ENCODE peak calls at places on chromosomes 5 and 9, in four cellular contexts. One of them, this sample, is unnamed.
A peak's percentile ranks its signal among the peaks of the same experiment; 100 is the strongest.

GRCh38 chr5:41575110-41575779 is 64.8 kb upstream of the PLCXD3 start:
- DNase-seq in HS-27A: no peak
- DNase-seq in iPS-NIHi11: peak; percentile 27
- DNase-seq in cardiac fibroblast: no peak
- DNase-seq in this sample: no peak

GRCh38 chr5:35240892-35241291 is 10.6 kb upstream of the PRLR start:
- DNase-seq in iPS-NIHi11: no peak
- DNase-seq in cardiac fibroblast: no peak
- DNase-seq in HS-27A: no peak
- DNase-seq in this sample: no peak

GRCh38 chr9:28093141-28093540 is 519.9 kb upstream of the C9orf72 start:
- DNase-seq in HS-27A: no peak
- DNase-seq in iPS-NIHi11: no peak
- DNase-seq in cardiac fibroblast: no peak
- DNase-seq in this sample: no peak

GRCh38 chr9:37902804-37903580 is 935 bp downstream of the SLC25A51 start:
- DNase-seq in HS-27A: no peak
- DNase-seq in iPS-NIHi11: no peak
- DNase-seq in cardiac fibroblast: peak; percentile 41
- DNase-seq in this sample: no peak

GRCh38 chr5:170100051-170100943 is 5.4 kb upstream of the FOXI1 start:
- DNase-seq in HS-27A: peak; percentile 24
- DNase-seq in iPS-NIHi11: peak; percentile 73
- DNase-seq in cardiac fibroblast: peak; percentile 89
- DNase-seq in this sample: peak; percentile 38

GRCh38 chr5:167777746-167778145 is 513.7 kb upstream of the WWC1 start:
- DNase-seq in HS-27A: no peak
- DNase-seq in cardiac fibroblast: peak; percentile 53
- DNase-seq in iPS-NIHi11: no peak
- DNase-seq in this sample: no peak

GRCh38 chr5:93915142-93915553 is 173.7 kb upstream of the POU5F2 start:
- DNase-seq in iPS-NIHi11: peak; percentile 28
- DNase-seq in cardiac fibroblast: peak; percentile 74
- DNase-seq in HS-27A: no peak
- DNase-seq in this sample: peak; percentile 1

GRCh38 chr5:149002053-149002452 is 60.8 kb downstream of the SH3TC2 start:
- DNase-seq in iPS-NIHi11: peak; percentile 68
- DNase-seq in cardiac fibroblast: peak; percentile 95
- DNase-seq in HS-27A: peak; percentile 88
- DNase-seq in this sample: no peak

GRCh38 chr5:114839360-114839759 is 330.3 kb downstream of the TRIM36 start:
- DNase-seq in cardiac fibroblast: no peak
- DNase-seq in iPS-NIHi11: no peak
- DNase-seq in HS-27A: no peak
- DNase-seq in this sample: no peak

GRCh38 chr9:81585191-81585763 is 104.1 kb downstream of the TLE1 start:
- DNase-seq in cardiac fibroblast: no peak
- DNase-seq in iPS-NIHi11: no peak
- DNase-seq in HS-27A: no peak
- DNase-seq in this sample: no peak

GRCh38 chr5:176317534-176318374 is 43.8 kb downstream of the KIAA1191 start:
- DNase-seq in HS-27A: no peak
- DNase-seq in iPS-NIHi11: no peak
- DNase-seq in cardiac fibroblast: no peak
- DNase-seq in this sample: no peak

GRCh38 chr5:123518111-123518510 is 6.1 kb downstream of the CSNK1G3 start:
- DNase-seq in iPS-NIHi11: no peak
- DNase-seq in cardiac fibroblast: no peak
- DNase-seq in HS-27A: no peak
- DNase-seq in this sample: no peak

GRCh38 chr9:68777070-68777763 is 72.2 kb downstream of the PIP5K1B start:
- DNase-seq in cardiac fibroblast: no peak
- DNase-seq in HS-27A: no peak
- DNase-seq in iPS-NIHi11: no peak
- DNase-seq in this sample: no peak

GRCh38 chr5:97000391-97000790 is 64.5 kb downstream of the LNPEP start:
- DNase-seq in iPS-NIHi11: no peak
- DNase-seq in HS-27A: no peak
- DNase-seq in cardiac fibroblast: no peak
- DNase-seq in this sample: no peak

GRCh38 chr5:178207183-178207916 is 3.0 kb downstream of the HNRNPAB start:
- DNase-seq in HS-27A: no peak
- DNase-seq in cardiac fibroblast: peak; percentile 83
- DNase-seq in iPS-NIHi11: no peak
- DNase-seq in this sample: no peak

GRCh38 chr5:57889558-57889957 is 406.9 kb upstream of the ACTBL2 start:
- DNase-seq in cardiac fibroblast: peak; percentile 65
- DNase-seq in iPS-NIHi11: peak; percentile 17
- DNase-seq in HS-27A: peak; percentile 82
- DNase-seq in this sample: no peak

GRCh38 chr5:137582218-137582617 is 83.1 kb upstream of the SPOCK1 start:
- DNase-seq in iPS-NIHi11: no peak
- DNase-seq in cardiac fibroblast: no peak
- DNase-seq in HS-27A: no peak
- DNase-seq in this sample: no peak

GRCh38 chr5:79560774-79561524 is 47.0 kb upstream of the HOMER1 start:
- DNase-seq in cardiac fibroblast: no peak
- DNase-seq in iPS-NIHi11: no peak
- DNase-seq in HS-27A: no peak
- DNase-seq in this sample: peak; percentile 20

GRCh38 chr5:89968870-89969472 is 440.6 kb downstream of the CETN3 start:
- DNase-seq in iPS-NIHi11: no peak
- DNase-seq in HS-27A: no peak
- DNase-seq in cardiac fibroblast: peak; percentile 78
- DNase-seq in this sample: no peak

GRCh38 chr9:83355729-83356128 is 182.5 kb downstream of the FRMD3 start:
- DNase-seq in cardiac fibroblast: no peak
- DNase-seq in HS-27A: no peak
- DNase-seq in iPS-NIHi11: no peak
- DNase-seq in this sample: no peak

GRCh38 chr9:20526500-20527319 is 95.6 kb downstream of the MLLT3 start:
- DNase-seq in cardiac fibroblast: peak; percentile 12
- DNase-seq in HS-27A: no peak
- DNase-seq in iPS-NIHi11: no peak
- DNase-seq in this sample: no peak

GRCh38 chr5:150278046-150278760 is 11.4 kb downstream of the CAMK2A start:
- DNase-seq in iPS-NIHi11: no peak
- DNase-seq in cardiac fibroblast: peak; percentile 31
- DNase-seq in HS-27A: no peak
- DNase-seq in this sample: no peak

GRCh38 chr5:139157556-139157955 is 40.6 kb downstream of the SIL1 start:
- DNase-seq in iPS-NIHi11: no peak
- DNase-seq in cardiac fibroblast: no peak
- DNase-seq in HS-27A: no peak
- DNase-seq in this sample: no peak

GRCh38 chr5:66617991-66618768 is 22.0 kb downstream of the MAST4 start:
- DNase-seq in iPS-NIHi11: no peak
- DNase-seq in HS-27A: no peak
- DNase-seq in cardiac fibroblast: no peak
- DNase-seq in this sample: no peak

GRCh38 chr9:119963798-119964372 is 594.6 kb upstream of the BRINP1 start:
- DNase-seq in iPS-NIHi11: peak; percentile 80
- DNase-seq in cardiac fibroblast: peak; percentile 87
- DNase-seq in HS-27A: peak; percentile 79
- DNase-seq in this sample: no peak

GRCh38 chr5:122384612-122385180 is 72.7 kb downstream of the SNCAIP start:
- DNase-seq in cardiac fibroblast: no peak
- DNase-seq in iPS-NIHi11: no peak
- DNase-seq in HS-27A: no peak
- DNase-seq in this sample: no peak

GRCh38 chr5:136892026-136892425 is 526.7 kb upstream of the TRPC7 start:
- DNase-seq in iPS-NIHi11: no peak
- DNase-seq in cardiac fibroblast: no peak
- DNase-seq in HS-27A: no peak
- DNase-seq in this sample: no peak

GRCh38 chr5:135135530-135136201 is 101.6 kb upstream of the PITX1 start:
- DNase-seq in iPS-NIHi11: no peak
- DNase-seq in cardiac fibroblast: peak; percentile 77
- DNase-seq in HS-27A: no peak
- DNase-seq in this sample: no peak

GRCh38 chr5:174505621-174506020 is 218.8 kb upstream of the MSX2 start:
- DNase-seq in cardiac fibroblast: peak; percentile 40
- DNase-seq in HS-27A: no peak
- DNase-seq in iPS-NIHi11: no peak
- DNase-seq in this sample: no peak

GRCh38 chr9:33942471-33943083 is 106.1 kb downstream of the UBAP2 start:
- DNase-seq in HS-27A: peak; percentile 51
- DNase-seq in iPS-NIHi11: no peak
- DNase-seq in cardiac fibroblast: peak; percentile 78
- DNase-seq in this sample: no peak

GRCh38 chr9:133803745-133804144 is 65.6 kb upstream of the SARDH start:
- DNase-seq in HS-27A: no peak
- DNase-seq in cardiac fibroblast: no peak
- DNase-seq in iPS-NIHi11: no peak
- DNase-seq in this sample: no peak

GRCh38 chr5:77208507-77209163 is 1.8 kb upstream of the PDE8B start:
- DNase-seq in cardiac fibroblast: no peak
- DNase-seq in iPS-NIHi11: no peak
- DNase-seq in HS-27A: no peak
- DNase-seq in this sample: no peak

GRCh38 chr5:55176176-55176818 is 3.3 kb upstream of the CDC20B start:
- DNase-seq in iPS-NIHi11: peak; percentile 88
- DNase-seq in cardiac fibroblast: no peak
- DNase-seq in HS-27A: no peak
- DNase-seq in this sample: no peak

GRCh38 chr5:38718874-38719391 is 126.9 kb upstream of the OSMR start:
- DNase-seq in HS-27A: no peak
- DNase-seq in cardiac fibroblast: peak; percentile 57
- DNase-seq in iPS-NIHi11: no peak
- DNase-seq in this sample: no peak

GRCh38 chr9:99485461-99485860 is 263.4 kb downstream of the SEC61B start:
- DNase-seq in cardiac fibroblast: peak; percentile 8
- DNase-seq in iPS-NIHi11: no peak
- DNase-seq in HS-27A: peak; percentile 4
- DNase-seq in this sample: no peak

GRCh38 chr5:143434261-143435206 is 31.0 kb upstream of the NR3C1 start:
- DNase-seq in HS-27A: no peak
- DNase-seq in cardiac fibroblast: no peak
- DNase-seq in iPS-NIHi11: no peak
- DNase-seq in this sample: no peak

GRCh38 chr5:145681686-145682085 is 153.5 kb downstream of the PRELID2 start:
- DNase-seq in HS-27A: peak; percentile 29
- DNase-seq in iPS-NIHi11: peak; percentile 68
- DNase-seq in cardiac fibroblast: peak; percentile 83
- DNase-seq in this sample: peak; percentile 22

GRCh38 chr5:1176473-1177391 is 24.7 kb upstream of the SLC6A19 start:
- DNase-seq in cardiac fibroblast: no peak
- DNase-seq in HS-27A: no peak
- DNase-seq in iPS-NIHi11: peak; percentile 66
- DNase-seq in this sample: no peak

GRCh38 chr5:72364961-72365360 is 44.8 kb downstream of the PTCD2 start:
- DNase-seq in cardiac fibroblast: no peak
- DNase-seq in HS-27A: no peak
- DNase-seq in iPS-NIHi11: no peak
- DNase-seq in this sample: no peak